ENCODE peak calls at places on chromosomes 1 and 21, in ten cellular contexts. S is HCT116, E is cardiac fibroblast, L is AG09309, D is hepatocyte, W is kidney epithelial cell, P is heart left ventricle, I is psoas muscle, B is IMR-90, R is stomach. Z is an unnamed sample.

GRCh38 chr1:11358991-11359390 is 86.0 kb downstream of the UBIAD1 start:
- DNase-seq in S (no peak), E (no peak), L (no peak), D (no peak), W (no peak), P (no peak), I (no peak), B (no peak), R (no peak), Z (no peak)

GRCh38 chr1:226643701-226644540 is 95.2 kb downstream of the ITPKB start:
- DNase-seq in S (no peak), E (no peak), L (no peak), D (no peak), W (no peak), P (peak), I (peak), B (no peak), R (no peak), Z (no peak)

GRCh38 chr1:96926176-96926575 is 204.6 kb downstream of the PTBP2 start:
- DNase-seq in S (no peak), E (no peak), L (no peak), D (no peak), W (no peak), P (no peak), I (no peak), B (no peak), R (no peak), Z (no peak)

GRCh38 chr21:15870819-15871218 is 141.0 kb downstream of the USP25 start:
- DNase-seq in S (no peak), E (no peak), L (no peak), D (no peak), W (no peak), P (no peak), I (no peak), B (no peak), R (no peak), Z (no peak)

GRCh38 chr1:62826892-62827291 is 43.0 kb downstream of the ATG4C start:
- DNase-seq in S (no peak), E (no peak), L (no peak), D (no peak), W (no peak), P (no peak), I (no peak), B (peak), R (no peak), Z (no peak)

GRCh38 chr1:85230305-85230977 is 29.0 kb downstream of the C1orf52 start:
- DNase-seq in S (peak), E (no peak), L (no peak), D (no peak), W (no peak), P (no peak), I (no peak), B (no peak), R (no peak), Z (no peak)

GRCh38 chr1:206895837-206896242 is 1.4 kb upstream of the IL24 start:
- DNase-seq in S (no peak), E (peak), L (peak), D (no peak), W (no peak), P (no peak), I (no peak), B (peak), R (peak), Z (no peak)

GRCh38 chr1:14946567-14947285 is 206.8 kb upstream of the TMEM51 start:
- DNase-seq in S (no peak), E (peak), L (no peak), D (peak), W (no peak), P (no peak), I (no peak), B (peak), R (peak), Z (no peak)

GRCh38 chr1:182238421-182238820 is 153.2 kb downstream of the GLUL start:
- DNase-seq in S (no peak), E (no peak), L (no peak), D (no peak), W (no peak), P (no peak), I (no peak), B (no peak), R (no peak), Z (no peak)

GRCh38 chr1:247295274-247295684 is 36.4 kb downstream of the ZNF496 start:
- DNase-seq in S (no peak), E (peak), L (no peak), D (no peak), W (no peak), P (no peak), I (no peak), B (peak), R (no peak), Z (peak)

GRCh38 chr1:114347431-114348209 is 163.4 kb downstream of the TRIM33 start:
- DNase-seq in S (no peak), E (no peak), L (no peak), D (no peak), W (no peak), P (no peak), I (no peak), B (no peak), R (no peak), Z (no peak)

GRCh38 chr1:64282353-64282752 is 78.9 kb downstream of the UBE2U start:
- DNase-seq in S (no peak), E (no peak), L (no peak), D (peak), W (no peak), P (peak), I (peak), B (no peak), R (no peak), Z (no peak)

GRCh38 chr1:206916000-206916709 is 5.6 kb downstream of the FCMR start:
- DNase-seq in S (no peak), E (no peak), L (no peak), D (no peak), W (no peak), P (no peak), I (no peak), B (no peak), R (no peak), Z (no peak)

GRCh38 chr1:191002768-191003167 is 525.1 kb upstream of the BRINP3 start:
- DNase-seq in S (no peak), E (no peak), L (no peak), D (no peak), W (no peak), P (no peak), I (no peak), B (no peak), R (no peak), Z (no peak)

GRCh38 chr1:159817276-159818041 is 9.2 kb upstream of the SLAMF8 start:
- DNase-seq in S (no peak), E (no peak), L (no peak), D (peak), W (no peak), P (no peak), I (no peak), B (no peak), R (no peak), Z (no peak)

GRCh38 chr1:170126691-170127090 is 19.1 kb upstream of the NTMT2 start:
- DNase-seq in S (no peak), E (peak), L (peak), D (peak), W (peak), P (no peak), I (no peak), B (peak), R (no peak), Z (peak)

GRCh38 chr1:6209661-6210605 is 4.0 kb downstream of the RNF207 start:
- DNase-seq in S (no peak), E (no peak), L (no peak), D (no peak), W (no peak), P (no peak), I (no peak), B (no peak), R (no peak), Z (no peak)

GRCh38 chr1:66711420-66711819 is 40.8 kb upstream of the DYNLT5 start:
- DNase-seq in S (no peak), E (peak), L (no peak), D (no peak), W (no peak), P (no peak), I (no peak), B (no peak), R (no peak), Z (no peak)

GRCh38 chr1:184188091-184188490 is 136.6 kb downstream of the TSEN15 start:
- DNase-seq in S (no peak), E (no peak), L (no peak), D (no peak), W (no peak), P (no peak), I (no peak), B (peak), R (no peak), Z (no peak)

GRCh38 chr1:182211364-182211763 is 149.9 kb upstream of the ZNF648 start:
- DNase-seq in S (no peak), E (no peak), L (no peak), D (no peak), W (no peak), P (no peak), I (no peak), B (no peak), R (no peak), Z (no peak)

GRCh38 chr1:169117599-169117998 is 11.1 kb downstream of the ATP1B1 start:
- DNase-seq in S (no peak), E (no peak), L (no peak), D (no peak), W (no peak), P (no peak), I (no peak), B (peak), R (no peak), Z (no peak)
- H3K4me3 ChIP-seq in S (no peak), E (no peak), L (no peak), D (no peak), W (no peak), P (no peak), I (peak), B (no peak), R (no peak), Z (no peak)

GRCh38 chr1:94919241-94920030 is 7.5 kb downstream of the CNN3 start:
- DNase-seq in S (no peak), E (no peak), L (no peak), D (no peak), W (no peak), P (no peak), I (no peak), B (no peak), R (no peak), Z (no peak)

GRCh38 chr1:94917251-94917650 is 9.7 kb downstream of the CNN3 start:
- DNase-seq in S (no peak), E (no peak), L (no peak), D (no peak), W (no peak), P (no peak), I (no peak), B (peak), R (no peak), Z (no peak)

GRCh38 chr1:94922756-94923465 is 4.0 kb downstream of the CNN3 start:
- DNase-seq in S (no peak), E (peak), L (peak), D (no peak), W (peak), P (no peak), I (no peak), B (peak), R (no peak), Z (peak)

GRCh38 chr1:94921977-94922376 is 4.9 kb downstream of the CNN3 start:
- DNase-seq in S (no peak), E (no peak), L (no peak), D (no peak), W (no peak), P (no peak), I (no peak), B (no peak), R (no peak), Z (no peak)

GRCh38 chr1:94920061-94920460 is 6.8 kb downstream of the CNN3 start:
- DNase-seq in S (no peak), E (no peak), L (no peak), D (no peak), W (no peak), P (no peak), I (no peak), B (no peak), R (no peak), Z (no peak)
- TF ChIP-seq CTCF in S (no peak), E (no peak), L (peak), D (no peak), W (no peak), P (no peak), I (no peak), B (no peak), R (no peak), Z (no peak)

DNA sequence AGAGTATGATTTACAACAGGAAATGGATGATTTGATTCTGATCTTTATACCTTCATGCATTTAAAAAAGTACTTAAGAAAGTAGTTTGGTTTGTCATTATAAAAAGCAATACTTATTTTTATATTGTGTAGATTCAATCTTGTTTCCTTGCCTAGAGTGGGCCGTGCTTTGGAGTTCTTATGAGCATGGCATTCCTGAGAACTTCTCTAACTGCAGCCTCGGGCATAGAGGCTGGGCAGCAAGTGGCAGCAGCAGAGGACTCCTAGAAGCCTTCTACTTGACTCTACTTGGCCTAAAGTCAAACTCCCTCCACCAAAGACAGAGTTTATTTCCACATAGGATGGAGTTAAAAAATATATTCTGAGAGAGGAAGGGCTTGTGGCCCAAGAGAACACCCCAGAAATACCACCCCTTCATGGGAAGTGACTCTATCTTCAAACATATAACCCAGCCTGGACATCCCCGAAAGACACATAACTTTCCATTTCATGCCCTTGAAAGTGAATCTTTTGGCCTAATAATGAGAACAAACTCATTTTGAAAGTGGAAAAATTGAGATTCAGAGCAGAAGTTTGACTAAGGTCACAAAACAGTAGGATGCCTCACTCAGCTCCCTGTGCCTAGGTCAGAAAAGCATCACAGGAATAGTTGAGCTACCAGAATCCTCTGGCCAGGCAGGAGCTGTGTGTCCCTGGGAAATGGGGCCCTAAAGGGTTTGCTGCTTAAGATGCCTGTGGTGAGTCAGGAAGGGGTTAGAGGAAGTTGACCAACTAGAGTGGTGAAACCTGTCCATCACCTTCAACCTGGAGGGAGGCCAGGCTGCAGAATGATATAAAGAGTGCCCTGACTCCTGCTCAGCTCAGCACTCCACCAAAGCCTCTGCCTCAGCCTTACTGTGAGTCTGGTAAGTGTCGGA is at the start of gene IVL:
- DNase-seq in S (peak), E (no peak), L (no peak), D (no peak), W (peak), P (no peak), I (no peak), B (no peak), R (no peak), Z (no peak)
- H3K4me3 ChIP-seq in S (no peak), E (no peak), L (no peak), D (no peak), W (no peak), P (no peak), I (no peak), B (no peak), R (no peak), Z (no peak)

GRCh38 chr21:45011911-45012660 is 62.3 kb upstream of the ADARB1 start:
- DNase-seq in S (peak), E (peak), L (peak), D (peak), W (peak), P (peak), I (peak), B (peak), R (no peak), Z (peak)
- TF ChIP-seq CTCF in S (no peak), E (no peak), L (peak), D (peak), W (peak), P (no peak), I (peak), B (no peak), R (no peak), Z (no peak)

DNA sequence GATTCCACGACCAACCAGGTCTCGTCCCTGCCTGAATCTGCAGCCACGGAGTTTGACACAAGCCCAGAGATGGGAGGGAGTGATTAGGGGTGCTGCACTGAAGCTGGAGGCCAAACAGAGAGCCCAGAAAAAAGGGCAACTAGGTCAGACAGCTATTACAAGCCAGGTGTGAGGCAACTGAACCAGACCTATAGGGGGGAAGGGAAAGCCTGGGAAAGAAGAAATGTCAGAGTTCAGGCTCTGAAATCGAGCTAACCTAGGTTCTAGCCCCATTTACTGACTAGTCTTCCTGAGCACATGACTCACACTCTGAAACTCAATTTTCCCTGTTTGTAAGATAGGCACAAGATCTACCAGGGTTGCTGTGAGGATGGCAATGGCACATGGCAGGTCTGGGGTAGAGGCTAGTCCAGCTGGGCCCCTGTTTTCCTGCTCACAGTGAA is 1.7 kb downstream of the DHCR24 start:
- DNase-seq in S (no peak), E (no peak), L (no peak), D (no peak), W (no peak), P (no peak), I (no peak), B (no peak), R (no peak), Z (no peak)
- H3K4me3 ChIP-seq in S (peak), E (peak), L (no peak), D (peak), W (peak), P (no peak), I (peak), B (no peak), R (peak), Z (peak)

DNA sequence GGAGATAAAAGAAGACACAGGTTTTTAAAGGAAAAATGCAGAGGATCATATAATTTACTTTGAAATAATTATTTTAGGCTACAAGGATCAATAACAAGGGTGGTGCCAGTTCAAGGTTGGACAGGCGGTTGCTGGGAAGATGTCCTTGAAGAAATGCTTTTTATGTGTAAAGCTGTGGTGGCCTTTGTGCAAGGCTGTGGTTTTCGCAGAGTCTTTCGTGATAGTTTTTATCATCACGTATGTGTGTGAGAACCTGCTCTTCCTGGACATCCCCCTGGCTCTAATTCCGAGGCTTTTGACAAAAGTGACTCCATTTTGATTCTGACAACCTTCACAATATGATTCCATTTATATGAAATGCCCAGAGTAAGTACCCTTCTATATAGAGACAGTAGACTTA is 85.8 kb upstream of the COG2 start:
- DNase-seq in S (no peak), E (no peak), L (no peak), D (no peak), W (no peak), P (no peak), I (no peak), B (no peak), R (no peak), Z (no peak)
- TF ChIP-seq CTCF in S (no peak), E (no peak), L (no peak), D (no peak), W (no peak), P (no peak), I (no peak), B (no peak), R (no peak), Z (no peak)

GRCh38 chr1:43349594-43350306 is 9.0 kb upstream of the CDC20 start:
- DNase-seq in S (no peak), E (peak), L (no peak), D (peak), W (no peak), P (peak), I (no peak), B (peak), R (no peak), Z (peak)

GRCh38 chr1:43346636-43347035 is 9.0 kb downstream of the MPL start:
- DNase-seq in S (no peak), E (no peak), L (no peak), D (no peak), W (no peak), P (no peak), I (no peak), B (no peak), R (peak), Z (no peak)

GRCh38 chr1:43348809-43349593 is 9.8 kb upstream of the CDC20 start:
- DNase-seq in S (peak), E (peak), L (no peak), D (peak), W (no peak), P (peak), I (peak), B (no peak), R (peak), Z (no peak)

GRCh38 chr1:43350976-43351375 is 7.8 kb upstream of the CDC20 start:
- DNase-seq in S (no peak), E (no peak), L (no peak), D (no peak), W (no peak), P (no peak), I (no peak), B (no peak), R (no peak), Z (no peak)

DNA sequence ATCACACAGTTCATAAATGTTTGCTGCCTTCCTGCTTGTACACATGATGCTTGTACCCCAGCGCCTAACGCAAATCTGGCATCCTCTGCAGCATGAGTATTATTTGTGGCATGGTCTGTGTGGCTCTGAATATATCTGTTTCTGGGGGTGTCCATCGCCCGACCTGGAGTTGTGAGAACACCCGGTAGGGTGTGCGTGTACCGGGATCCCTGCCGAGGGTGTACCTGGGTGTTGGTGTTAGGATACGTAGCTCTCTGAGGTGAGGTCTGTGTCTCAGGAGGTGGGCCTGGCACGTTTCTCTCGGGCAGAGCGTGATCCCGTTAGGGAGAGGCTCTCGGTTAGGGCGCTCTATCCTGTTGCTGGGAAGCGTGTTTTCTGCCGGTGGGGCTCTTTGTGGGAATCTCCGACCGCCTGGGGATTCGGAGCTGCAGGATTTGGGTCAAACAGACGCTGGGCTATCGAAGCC is 10.4 kb upstream of the CDC20 start:
- DNase-seq in S (no peak), E (peak), L (no peak), D (no peak), W (no peak), P (no peak), I (no peak), B (no peak), R (no peak), Z (no peak)
- H3K4me3 ChIP-seq in S (peak), E (peak), L (peak), D (peak), W (peak), P (peak), I (peak), B (no peak), R (peak), Z (peak)

Z was measured in astrocyte of the cerebellum.